ENCODE peak calls at places on chromosomes 16 and 17, in seven cellular contexts. O is mucosa of descending colon, M is cardiac muscle cell, X is H1, B is upper lobe of right lung, Q is transverse colon, C is SJCRH30. S is an unnamed sample.
A peak's percentile ranks its signal among the peaks of the same experiment; 100 is the strongest.

GRCh38 chr17:49414271-49414621 is 436 bp downstream of the PHB1 start:
- DNase-seq in M (no peak), B (no peak), Q (peak; percentile 25), O (no peak), X (no peak), C (no peak), S (no peak)

GRCh38 chr16:23848958-23849357 is 13.2 kb downstream of the PRKCB start:
- DNase-seq in X (no peak), B (no peak), C (no peak), M (no peak), Q (no peak), O (no peak), S (no peak)

GRCh38 chr17:75430159-75430748 is 24.8 kb upstream of the GRB2 start:
- DNase-seq in M (peak; percentile 70), Q (peak; percentile 36), O (no peak), X (peak; percentile 47), B (no peak), C (peak; percentile 95), S (no peak)

GRCh38 chr17:50657627-50658026 is 22.9 kb downstream of the ABCC3 start:
- DNase-seq in Q (peak; percentile 77), C (no peak), X (no peak), M (no peak), O (peak; percentile 69), B (no peak), S (no peak)

GRCh38 chr17:1573932-1574696 is 11.5 kb upstream of the PITPNA start:
- DNase-seq in B (peak; percentile 94), C (peak; percentile 86), X (no peak), O (peak; percentile 89), M (peak; percentile 86), Q (peak; percentile 89), S (peak; percentile 42)

GRCh38 chr16:26111900-26112299 is 420.1 kb downstream of the HS3ST4 start:
- DNase-seq in B (no peak), M (no peak), O (no peak), X (no peak), Q (no peak), C (no peak), S (no peak)

GRCh38 chr16:72990003-72990521 is 57.9 kb downstream of the ZFHX3 start:
- DNase-seq in O (peak; percentile 71), M (peak; percentile 74), Q (peak; percentile 68), C (peak; percentile 66), X (no peak), B (no peak), S (no peak)

GRCh38 chr16:1584926-1585487 is 26.9 kb downstream of the IFT140 start:
- DNase-seq in C (no peak), B (no peak), Q (no peak), X (no peak), O (no peak), M (no peak), S (no peak)

GRCh38 chr17:31425646-31426045 is 34.2 kb downstream of the RAB11FIP4 start:
- DNase-seq in M (no peak), C (peak; percentile 66), B (no peak), O (peak; percentile 41), X (no peak), Q (no peak), S (no peak)

GRCh38 chr17:34654871-34655270 is 75.5 kb downstream of the TMEM132E start:
- DNase-seq in O (no peak), C (no peak), X (no peak), M (no peak), Q (no peak), B (no peak), S (no peak)

GRCh38 chr17:75838410-75838809 is 5.8 kb downstream of the UNC13D start:
- DNase-seq in Q (no peak), O (no peak), M (no peak), C (no peak), X (no peak), B (no peak), S (no peak)

DNA sequence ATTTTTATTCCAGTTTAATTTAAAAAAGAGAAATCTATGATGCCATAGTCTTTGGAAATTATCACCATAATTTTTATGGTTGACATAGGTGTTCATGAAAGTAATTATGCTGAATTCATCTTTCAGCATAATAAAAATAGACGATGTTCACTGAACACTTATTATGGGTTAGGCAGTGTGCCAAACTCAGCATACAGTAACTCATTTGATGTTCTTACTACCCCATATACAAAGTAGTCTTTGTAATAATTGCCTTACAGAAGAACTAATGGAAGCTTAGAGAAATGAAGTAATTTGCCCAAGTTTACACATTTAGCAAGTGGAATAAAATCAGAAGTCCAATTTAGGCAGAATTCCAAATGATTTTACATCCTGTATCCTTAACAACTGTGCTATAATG is 852.2 kb upstream of the GOT2 start:
- DNase-seq in C (peak; percentile 29), Q (no peak), O (no peak), M (no peak), B (no peak), X (no peak), S (no peak)
- H3K9me3 ChIP-seq in C (no peaks in the 10 kb centered on the region), Q (no peaks in the 10 kb centered on the region), O (peaks cover 59% of the 10 kb centered on the region), M (no peaks in the 10 kb centered on the region), B (no peaks in the 10 kb centered on the region), X (no peaks in the 10 kb centered on the region), S (no peaks in the 10 kb centered on the region)

DNA sequence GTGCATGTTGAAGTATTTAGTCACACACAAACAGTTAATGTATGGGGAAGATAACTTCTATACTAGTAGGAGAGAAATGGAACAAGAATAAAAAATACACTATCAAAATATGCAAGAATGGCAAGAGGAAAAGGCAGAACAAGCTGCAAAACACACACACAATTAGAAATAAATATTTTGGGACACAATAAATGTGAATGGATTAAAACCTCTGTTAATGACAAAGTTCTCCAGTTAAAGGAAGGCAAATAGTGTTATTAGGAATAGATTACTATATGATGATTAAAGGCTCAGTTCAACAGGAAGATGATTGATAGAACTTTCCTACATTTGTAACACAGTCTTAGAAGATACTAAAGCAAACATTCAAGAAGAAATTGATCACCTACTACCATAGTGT is 106.3 kb upstream of the ZNF750 start:
- DNase-seq in M (no peak), X (no peak), C (no peak), O (no peak), Q (no peak), B (no peak), S (no peak)
- H3K9me3 ChIP-seq in M (no peaks in the 10 kb centered on the region), X (peaks cover 84% of the 10 kb centered on the region), C (peaks cover 28% of the 10 kb centered on the region), O (peaks cover 29% of the 10 kb centered on the region), Q (peaks cover 16% of the 10 kb centered on the region), B (peaks cover 11% of the 10 kb centered on the region), S (peaks cover 11% of the 10 kb centered on the region)

GRCh38 chr16:35342012-35342411 is 1882.6 kb downstream of the TP53TG3F start:
- DNase-seq in Q (no peak), B (no peak), O (no peak), M (no peak), C (no peak), X (no peak), S (no peak)
- H3K9me3 ChIP-seq in Q (peaks cover 7% of the 10 kb centered on the region), B (peaks cover 3% of the 10 kb centered on the region), O (peaks cover 75% of the 10 kb centered on the region), M (peaks cover 3% of the 10 kb centered on the region), C (no peaks in the 10 kb centered on the region), X (peaks cover 46% of the 10 kb centered on the region), S (no peaks in the 10 kb centered on the region)

GRCh38 chr16:3383045-3383448 is 17.8 kb downstream of the ZSCAN32 start:
- DNase-seq in M (no peak), C (no peak), B (no peak), Q (no peak), X (no peak), O (no peak), S (no peak)
- H3K9me3 ChIP-seq in M (peaks cover 10% of the 10 kb centered on the region), C (peaks cover 27% of the 10 kb centered on the region), B (peaks cover 70% of the 10 kb centered on the region), Q (peaks cover 80% of the 10 kb centered on the region), X (peaks cover 64% of the 10 kb centered on the region), O (peaks cover 91% of the 10 kb centered on the region), S (peaks cover 52% of the 10 kb centered on the region)

GRCh38 chr16:35146031-35146710 is 1686.8 kb downstream of the TP53TG3F start:
- DNase-seq in X (no peak), O (peak; percentile 17), B (no peak), M (no peak), C (no peak), Q (no peak), S (no peak)
- H3K9me3 ChIP-seq in X (peaks cover 79% of the 10 kb centered on the region), O (peaks cover 90% of the 10 kb centered on the region), B (no peaks in the 10 kb centered on the region), M (no peaks in the 10 kb centered on the region), C (no peaks in the 10 kb centered on the region), Q (peaks cover 8% of the 10 kb centered on the region), S (no peaks in the 10 kb centered on the region)

GRCh38 chr17:22467720-22468119 is 775.4 kb downstream of the KCNJ18 start:
- DNase-seq in B (no peak), O (no peak), C (no peak), Q (no peak), M (no peak), X (no peak), S (no peak)

GRCh38 chr17:22469101-22469880 is 777.0 kb downstream of the KCNJ18 start:
- DNase-seq in B (no peak), Q (no peak), M (no peak), O (no peak), C (no peak), X (no peak), S (no peak)

GRCh38 chr17:22470411-22471175 is 778.3 kb downstream of the KCNJ18 start:
- DNase-seq in B (no peak), M (no peak), C (no peak), X (no peak), O (no peak), Q (no peak), S (no peak)

GRCh38 chr17:22464041-22464440 is 771.7 kb downstream of the KCNJ18 start:
- DNase-seq in M (no peak), X (no peak), O (no peak), C (no peak), Q (no peak), B (no peak), S (no peak)

GRCh38 chr17:22469941-22470340 is 777.6 kb downstream of the KCNJ18 start:
- DNase-seq in X (no peak), M (no peak), O (no peak), B (no peak), Q (no peak), C (no peak), S (no peak)
- H3K9me3 ChIP-seq in X (peaks cover 60% of the 10 kb centered on the region), M (no peaks in the 10 kb centered on the region), O (peaks cover 47% of the 10 kb centered on the region), B (no peaks in the 10 kb centered on the region), Q (no peaks in the 10 kb centered on the region), C (no peaks in the 10 kb centered on the region), S (no peaks in the 10 kb centered on the region)

DNA sequence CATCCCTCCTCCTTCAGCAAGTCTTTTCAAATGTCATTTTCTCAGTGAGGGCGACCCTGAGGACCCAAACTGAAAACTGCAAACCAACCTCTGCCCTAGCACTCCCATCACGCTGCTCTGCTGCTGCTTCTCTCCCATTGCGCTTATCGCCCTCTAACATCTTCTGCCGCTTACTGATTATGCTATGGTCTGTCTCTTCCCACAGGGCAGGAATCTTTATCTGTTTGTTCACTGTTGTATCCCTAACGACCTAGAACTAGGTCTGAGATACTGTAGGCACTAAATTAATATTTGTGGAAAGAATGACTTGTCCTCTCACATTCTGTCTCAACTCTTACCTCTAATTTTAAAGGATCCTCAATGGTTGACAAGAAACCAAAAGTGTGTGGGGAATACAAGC is 12.5 kb downstream of the ZSCAN32 start:
- DNase-seq in B (no peak), M (no peak), X (no peak), C (no peak), O (no peak), Q (no peak), S (no peak)
- H3K9me3 ChIP-seq in B (peaks cover 54% of the 10 kb centered on the region), M (no peaks in the 10 kb centered on the region), X (peaks cover 25% of the 10 kb centered on the region), C (peaks cover 11% of the 10 kb centered on the region), O (peaks cover 86% of the 10 kb centered on the region), Q (peaks cover 72% of the 10 kb centered on the region), S (peaks cover 43% of the 10 kb centered on the region)

GRCh38 chr16:79013930-79014329 is 586.6 kb downstream of the MAF start:
- DNase-seq in B (no peak), X (no peak), Q (no peak), M (no peak), C (no peak), O (no peak), S (no peak)
- H3K9me3 ChIP-seq in B (no peaks in the 10 kb centered on the region), X (no peaks in the 10 kb centered on the region), Q (no peaks in the 10 kb centered on the region), M (no peaks in the 10 kb centered on the region), C (no peaks in the 10 kb centered on the region), O (no peaks in the 10 kb centered on the region), S (no peaks in the 10 kb centered on the region)

S was measured in T-helper 17 cell.